ENCODE peak calls at places on chromosomes 16 and 17, in eight cellular contexts. L, Z, K, V, A, R, M and S are unnamed samples.

GRCh38 chr16:22844426-22844825 is 30.5 kb downstream of the HS3ST2 start:
- DNase-seq in Z (no peak), V (no peak), K (no peak), R (no peak), M (no peak), L (no peak), A (no peak), S (no peak)

GRCh38 chr17:4176803-4177472 is 33.9 kb downstream of the CYB5D2 start:
- DNase-seq in A (no peak), Z (no peak), R (no peak), M (no peak), L (no peak), V (no peak), K (no peak), S (no peak)

GRCh38 chr17:7443499-7444485 is 1.1 kb upstream of the CHRNB1 start:
- DNase-seq in V (no peak), R (no peak), L (peak; percentile 61), K (no peak), M (no peak), Z (no peak), A (no peak), S (peak; percentile 47)

GRCh38 chr17:79664925-79665738 is 54.3 kb upstream of the RBFOX3 start:
- DNase-seq in L (peak; percentile 51), V (peak; percentile 80), Z (peak; percentile 81), K (peak; percentile 81), R (no peak), M (peak; percentile 73), A (no peak), S (no peak)

GRCh38 chr16:84826558-84826941 is 6.8 kb downstream of the CRISPLD2 start:
- DNase-seq in M (no peak), V (no peak), R (no peak), K (peak; percentile 61), A (no peak), L (peak; percentile 75), Z (no peak), S (peak; percentile 57)

GRCh38 chr17:48841395-48841831 is 10.6 kb downstream of the CALCOCO2 start:
- DNase-seq in R (peak; percentile 38), M (no peak), L (peak; percentile 87), K (no peak), V (no peak), Z (no peak), A (no peak), S (peak; percentile 93)

GRCh38 chr17:81396278-81396721 is 1.0 kb downstream of the BAHCC1 start:
- DNase-seq in V (no peak), L (no peak), Z (no peak), A (no peak), K (no peak), M (no peak), R (no peak), S (no peak)

GRCh38 chr16:81349608-81350305 is 35.0 kb downstream of the GAN start:
- DNase-seq in A (no peak), Z (no peak), M (no peak), L (no peak), K (no peak), V (no peak), R (no peak), S (no peak)

GRCh38 chr17:82198092-82198491 is 14.6 kb downstream of the CCDC57 start:
- DNase-seq in V (no peak), R (no peak), K (no peak), M (no peak), A (no peak), L (no peak), Z (no peak), S (no peak)

GRCh38 chr16:77472262-77472661 is 37.4 kb upstream of the ADAMTS18 start:
- DNase-seq in A (no peak), M (no peak), Z (no peak), V (no peak), K (no peak), L (no peak), R (no peak), S (no peak)

GRCh38 chr17:9837551-9838471 is 12.1 kb downstream of the GLP2R start:
- DNase-seq in M (no peak), V (no peak), A (no peak), L (peak; percentile 88), K (peak; percentile 58), Z (no peak), R (no peak), S (peak; percentile 90)

GRCh38 chr17:79951361-79952264 is 84.1 kb downstream of the TBC1D16 start:
- DNase-seq in V (no peak), K (peak; percentile 55), L (peak; percentile 90), M (peak; percentile 64), R (peak; percentile 17), A (peak; percentile 30), Z (peak; percentile 56), S (peak; percentile 95)

GRCh38 chr17:48037036-48037881 is at the start of gene COPZ2:
- DNase-seq in R (no peak), A (no peak), M (peak; percentile 63), L (peak; percentile 49), V (no peak), K (peak; percentile 75), Z (peak; percentile 68), S (peak; percentile 58)

GRCh38 chr16:35234679-35235078 is 1775.3 kb downstream of the TP53TG3F start:
- DNase-seq in A (no peak), Z (no peak), V (no peak), R (no peak), M (no peak), K (no peak), L (no peak), S (no peak)

DNA sequence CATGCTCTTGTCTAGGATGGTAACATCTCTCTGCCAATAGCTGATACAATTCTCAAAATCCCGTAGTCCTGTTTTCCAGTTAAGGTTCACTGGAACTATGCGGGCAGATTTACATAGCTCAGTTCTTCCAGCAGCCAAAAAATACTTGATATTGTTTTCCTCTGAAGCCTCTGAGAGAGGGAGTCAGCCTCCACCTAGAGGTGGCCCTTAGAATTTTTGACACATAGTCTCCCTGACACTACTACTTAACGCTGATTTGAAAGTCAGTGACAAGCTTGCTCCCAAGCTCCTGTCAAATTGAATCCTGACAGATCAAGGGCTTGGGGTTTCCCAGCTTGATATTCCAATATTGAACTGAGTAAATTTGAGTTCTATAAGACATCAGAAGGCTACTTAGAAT is 1780.1 kb downstream of the TP53TG3F start:
- DNase-seq in M (no peak), Z (no peak), R (no peak), K (no peak), L (no peak), A (no peak), V (no peak), S (no peak)
- TF ChIP-seq CTCF in M (no peak), Z (no peak), R (no peak), K (no peak), L (no peak), A (no peak), V (no peak), S (no peak)

GRCh38 chr16:14354561-14355351 is 275.3 kb downstream of the PARN start:
- DNase-seq in K (no peak), M (no peak), V (no peak), R (no peak), A (no peak), Z (no peak), L (peak; percentile 6), S (peak; percentile 30)
- H3K4me3 ChIP-seq in K (no peak overlapping the region), M (no peak overlapping the region), V (no peak overlapping the region), R (peak overlapping the region; percentile 19), A (peak overlapping the region; percentile 33), Z (no peak overlapping the region), L (no peak overlapping the region), S (peak overlapping the region; percentile 11)

DNA sequence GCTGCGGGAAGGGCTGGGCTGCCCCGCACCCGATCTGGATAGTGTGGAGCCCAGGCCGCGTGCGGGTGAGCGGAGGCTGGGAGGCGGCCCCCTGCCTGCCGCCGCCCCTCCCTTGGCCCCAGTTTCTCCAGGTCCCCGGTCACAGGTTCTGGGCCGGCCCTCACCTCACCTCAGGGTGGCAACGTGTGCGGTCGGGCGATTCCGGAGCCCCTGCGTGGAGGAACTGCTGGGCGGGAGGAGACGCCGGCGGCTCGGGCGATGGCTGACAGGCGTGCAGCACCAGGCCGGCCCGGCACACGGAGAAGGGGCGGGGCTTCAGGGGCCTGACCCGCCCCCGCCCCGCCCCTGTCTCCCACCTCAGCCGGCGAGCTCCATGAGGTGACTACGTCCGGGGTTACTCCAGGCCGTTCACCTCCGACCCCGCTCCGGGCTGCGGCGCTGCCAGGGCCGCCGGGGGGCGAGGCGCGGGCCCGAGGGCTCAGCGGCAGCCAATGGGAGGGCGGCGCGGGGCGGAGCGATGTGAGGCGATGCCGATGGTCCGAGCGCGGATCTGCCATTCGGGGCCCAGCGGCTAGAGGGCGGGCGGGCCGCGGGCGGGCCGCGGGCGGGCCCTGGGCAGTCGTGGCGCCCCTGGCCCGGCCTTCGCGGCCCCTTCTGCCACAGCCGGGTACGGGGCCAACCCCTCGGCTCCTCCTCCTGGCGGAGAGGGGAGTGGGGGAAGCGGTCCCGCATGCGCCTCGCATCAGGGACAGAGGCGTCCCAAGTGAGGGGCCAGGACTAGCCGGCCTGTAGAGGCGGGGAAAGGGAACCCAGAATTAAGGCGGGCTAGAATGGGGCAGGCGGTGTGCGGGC is 16.7 kb upstream of the C17orf78 start:
- DNase-seq in Z (peak; percentile 80), L (peak; percentile 96), M (peak; percentile 94), V (peak; percentile 86), A (peak; percentile 72), K (peak; percentile 95), R (no peak), S (peak; percentile 94)
- TF ChIP-seq CTCF in Z (no peak), L (no peak), M (no peak), V (peak; percentile 42), A (no peak), K (no peak), R (no peak), S (no peak)

DNA sequence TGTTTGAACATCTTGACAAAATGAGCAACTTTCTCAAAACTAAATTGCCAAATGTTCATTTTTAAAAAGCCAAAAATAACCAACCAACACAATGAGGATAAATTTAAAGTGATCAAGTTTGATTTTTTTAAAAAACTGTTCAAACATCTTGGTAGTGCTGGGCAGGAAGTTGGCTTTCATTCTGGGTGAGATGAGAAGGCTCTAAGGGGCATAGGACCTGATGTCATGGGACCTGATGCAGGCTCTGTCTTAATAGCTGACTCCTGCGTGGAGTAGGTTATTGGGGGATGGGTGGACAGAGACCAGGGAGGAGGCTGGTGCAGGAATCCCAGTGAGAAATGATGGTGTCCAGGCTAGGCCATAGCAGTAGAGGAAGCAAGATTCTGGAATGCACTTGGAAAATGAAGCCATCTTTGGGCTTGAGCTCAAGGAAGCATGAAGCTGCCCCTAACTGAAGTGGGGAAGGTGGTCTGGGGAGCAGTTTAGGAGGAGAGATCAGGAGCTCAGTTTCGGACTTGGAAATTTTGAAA is 20.3 kb downstream of the NLRC5 start:
- DNase-seq in L (no peak), K (no peak), Z (no peak), A (no peak), M (no peak), R (no peak), V (no peak), S (no peak)
- H3K4me3 ChIP-seq in L (no peak overlapping the region), K (no peak overlapping the region), Z (no peak overlapping the region), A (no peak overlapping the region), M (no peak overlapping the region), R (no peak overlapping the region), V (no peak overlapping the region), S (no peak overlapping the region)

DNA sequence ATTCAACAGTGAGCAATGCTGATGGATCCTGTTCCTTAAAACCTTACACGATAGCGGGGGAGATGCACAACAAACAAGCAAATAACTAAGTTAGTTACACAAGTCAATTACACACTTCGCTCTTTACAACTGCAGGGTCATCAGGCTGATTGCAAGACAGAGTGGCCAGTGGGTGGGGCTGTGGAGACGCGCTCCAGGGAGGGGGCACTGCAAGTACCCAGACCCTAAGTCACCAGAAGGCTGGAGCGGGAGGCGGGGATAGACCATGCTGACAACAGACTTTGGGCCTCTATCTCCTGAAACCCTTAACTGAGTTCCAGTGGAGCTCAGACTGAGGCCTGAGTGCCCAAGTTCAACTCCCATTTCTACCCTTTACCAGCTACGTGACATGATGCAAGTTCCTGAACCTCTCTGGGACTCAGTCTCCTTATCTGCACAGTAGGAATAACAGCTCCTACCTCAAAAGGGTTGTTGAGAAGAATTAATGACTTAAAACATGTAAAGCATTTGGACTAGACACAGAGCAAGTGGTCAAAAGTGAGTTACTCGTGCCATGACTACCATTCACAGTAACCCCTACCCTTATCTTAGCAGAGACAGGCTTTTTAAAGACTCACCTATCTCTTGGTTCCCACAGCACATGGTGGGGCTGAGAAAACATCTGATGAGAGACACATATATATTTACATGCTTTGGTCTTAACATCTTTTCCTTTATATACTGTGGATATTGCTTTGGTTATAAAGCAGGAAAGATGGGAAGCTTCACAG is 10.4 kb downstream of the CPPED1 start:
- DNase-seq in R (no peak), K (no peak), V (no peak), A (no peak), M (no peak), L (no peak), Z (no peak), S (no peak)
- TF ChIP-seq CTCF in R (no peak), K (no peak), V (no peak), A (no peak), M (no peak), L (no peak), Z (no peak), S (no peak)